ENCODE peak calls at places on chromosomes 13 and 19, in four cellular contexts. D is lung, C is small intestine, J is brain microvascular endothelial cell. B is an unnamed sample.

GRCh38 chr19:28737021-28737525 is 475.9 kb downstream of the UQCRFS1 start:
- DNase-seq in D (no peak), C (peak; percentile 49), J (peak; percentile 24), B (no peak)

GRCh38 chr19:57191141-57192063 is at the start of gene ZNF264:
- DNase-seq in D (peak; percentile 93), C (peak; percentile 87), J (peak; percentile 89), B (peak; percentile 83)

GRCh38 chr19:33470040-33470330 is 51.6 kb downstream of the PEPD start:
- DNase-seq in D (no peak), C (no peak), J (no peak), B (no peak)

GRCh38 chr19:18777156-18777724 is 13.9 kb downstream of the COMP start:
- DNase-seq in D (no peak), C (no peak), J (no peak), B (no peak)

GRCh38 chr19:4676955-4677731 is 7.0 kb upstream of the MYDGF start:
- DNase-seq in D (no peak), C (peak; percentile 20), J (peak; percentile 35), B (no peak)

GRCh38 chr19:49348305-49349188 is 13.3 kb downstream of the CD37 start:
- DNase-seq in D (no peak), C (no peak), J (no peak), B (no peak)

GRCh38 chr13:98143601-98144500 is 957 bp downstream of the FARP1 start:
- DNase-seq in D (no peak), C (no peak), J (no peak), B (no peak)

GRCh38 chr13:106212436-106213010 is 322.9 kb downstream of the EFNB2 start:
- DNase-seq in D (no peak), C (no peak), J (no peak), B (no peak)

GRCh38 chr19:6059996-6060599 is 50.2 kb downstream of the RFX2 start:
- DNase-seq in D (no peak), C (no peak), J (no peak), B (no peak)

GRCh38 chr13:59730026-59730425 is 433.7 kb downstream of the DIAPH3 start:
- DNase-seq in D (no peak), C (no peak), J (peak; percentile 29), B (no peak)

GRCh38 chr19:4374451-4375163 is 25.7 kb downstream of the SH3GL1 start:
- DNase-seq in D (peak; percentile 81), C (peak; percentile 82), J (peak; percentile 63), B (no peak)

GRCh38 chr13:74132768-74133656 is 1.2 kb downstream of the KLF12 start:
- DNase-seq in D (no peak), C (peak; percentile 15), J (no peak), B (no peak)

GRCh38 chr13:22176968-22177545 is 506.2 kb downstream of the FGF9 start:
- DNase-seq in D (no peak), C (no peak), J (no peak), B (no peak)

GRCh38 chr19:10544242-10544752 is 593 bp downstream of the ATG4D start:
- DNase-seq in D (peak; percentile 33), C (peak; percentile 84), J (no peak), B (no peak)

GRCh38 chr19:10546817-10547216 is 3.1 kb downstream of the ATG4D start:
- DNase-seq in D (no peak), C (no peak), J (no peak), B (no peak)

GRCh38 chr19:10543059-10543419 is 665 bp upstream of the ATG4D start:
- DNase-seq in D (no peak), C (no peak), J (no peak), B (no peak)

GRCh38 chr19:10543420-10544241 is at the start of gene ATG4D:
- DNase-seq in D (peak; percentile 91), C (peak; percentile 97), J (peak; percentile 35), B (no peak)

DNA sequence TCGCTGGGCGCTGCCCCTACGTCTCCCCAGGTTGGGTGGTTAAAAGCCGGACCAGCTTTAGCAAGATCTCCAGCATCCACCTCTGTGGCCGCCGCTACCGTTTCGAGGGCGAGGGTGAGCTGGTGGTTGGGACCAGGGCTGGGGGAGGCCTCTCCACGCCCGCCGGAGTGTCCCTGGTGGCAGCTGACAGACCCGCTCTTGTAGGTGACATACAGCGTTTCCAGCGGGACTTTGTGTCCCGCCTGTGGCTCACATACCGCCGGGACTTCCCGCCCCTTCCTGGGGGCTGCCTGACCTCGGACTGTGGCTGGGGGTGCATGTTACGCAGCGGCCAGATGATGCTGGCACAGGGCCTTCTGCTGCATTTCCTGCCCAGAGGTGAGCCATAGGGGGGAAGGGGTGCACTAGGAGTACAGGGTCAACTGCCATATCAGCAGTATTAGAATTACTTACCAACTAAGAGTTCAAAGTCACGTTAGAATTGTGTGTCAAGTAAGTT is 1.1 kb downstream of the ATG4D start:
- DNase-seq in D (no peak), C (peak; percentile 79), J (no peak), B (no peak)
- H3K27ac ChIP-seq in D (no peak overlapping the region), C (peak overlapping the region; percentile 91), J (no peak overlapping the region), B (peak overlapping the region; percentile 94)

DNA sequence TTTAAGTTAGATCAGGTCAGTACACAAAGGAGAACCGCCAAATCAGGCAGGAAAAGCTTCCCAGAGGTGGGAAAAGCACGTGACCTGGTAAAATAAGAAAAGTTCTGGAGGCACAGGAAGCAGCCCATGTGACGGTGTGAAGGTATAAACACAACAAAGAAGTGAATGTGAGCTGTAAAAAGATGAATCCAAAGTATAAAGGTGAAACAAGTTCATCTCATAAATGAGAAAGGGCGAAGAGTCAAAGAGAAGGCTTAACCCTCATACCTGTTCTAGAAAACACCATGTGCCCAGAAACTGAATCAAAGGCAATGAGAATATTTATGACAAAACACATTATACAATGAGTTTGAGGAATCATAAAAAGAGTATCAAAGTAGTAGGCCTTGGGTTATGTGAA is 47.0 kb downstream of the USP12 start:
- DNase-seq in D (no peak), C (peak; percentile 46), J (no peak), B (no peak)
- H3K4me3 ChIP-seq in D (no peak overlapping the region), C (no peak overlapping the region), J (no peak overlapping the region), B (no peak overlapping the region)

GRCh38 chr19:719636-720377 is 11.1 kb downstream of the PALM start:
- DNase-seq in D (no peak), C (no peak), J (no peak), B (no peak)

GRCh38 chr19:718251-719024 is 9.7 kb downstream of the PALM start:
- DNase-seq in D (no peak), C (no peak), J (no peak), B (no peak)

GRCh38 chr19:711224-711623 is 2.5 kb downstream of the PALM start:
- DNase-seq in D (no peak), C (no peak), J (no peak), B (no peak)

GRCh38 chr19:719081-719512 is 10.4 kb downstream of the PALM start:
- DNase-seq in D (no peak), C (no peak), J (no peak), B (no peak)

DNA sequence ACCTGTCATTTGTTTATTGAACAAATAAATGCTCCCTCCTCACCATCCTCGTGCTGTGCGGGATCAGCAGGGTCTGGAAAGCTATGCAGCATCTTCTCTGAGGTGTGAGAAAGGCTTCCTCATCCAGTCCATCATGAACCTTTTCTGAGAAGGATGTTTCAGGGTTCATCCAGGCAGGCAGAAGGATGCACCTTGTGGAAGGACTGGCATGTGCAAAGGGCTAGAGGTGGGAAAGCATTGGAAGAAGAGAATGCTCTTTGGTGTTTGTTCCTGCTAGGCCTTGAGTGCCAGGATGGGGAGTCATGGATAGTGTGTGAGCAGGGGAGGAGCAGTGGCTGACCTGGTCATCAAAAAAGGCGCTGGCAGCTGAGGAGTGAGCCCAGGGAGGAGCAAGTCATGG is 6.6 kb downstream of the PALM start:
- DNase-seq in D (no peak), C (no peak), J (no peak), B (no peak)
- H3K36me3 ChIP-seq in D (no peaks in the 10 kb centered on the region), C (no peaks in the 10 kb centered on the region), J (no peaks in the 10 kb centered on the region), B (no peaks in the 10 kb centered on the region)

DNA sequence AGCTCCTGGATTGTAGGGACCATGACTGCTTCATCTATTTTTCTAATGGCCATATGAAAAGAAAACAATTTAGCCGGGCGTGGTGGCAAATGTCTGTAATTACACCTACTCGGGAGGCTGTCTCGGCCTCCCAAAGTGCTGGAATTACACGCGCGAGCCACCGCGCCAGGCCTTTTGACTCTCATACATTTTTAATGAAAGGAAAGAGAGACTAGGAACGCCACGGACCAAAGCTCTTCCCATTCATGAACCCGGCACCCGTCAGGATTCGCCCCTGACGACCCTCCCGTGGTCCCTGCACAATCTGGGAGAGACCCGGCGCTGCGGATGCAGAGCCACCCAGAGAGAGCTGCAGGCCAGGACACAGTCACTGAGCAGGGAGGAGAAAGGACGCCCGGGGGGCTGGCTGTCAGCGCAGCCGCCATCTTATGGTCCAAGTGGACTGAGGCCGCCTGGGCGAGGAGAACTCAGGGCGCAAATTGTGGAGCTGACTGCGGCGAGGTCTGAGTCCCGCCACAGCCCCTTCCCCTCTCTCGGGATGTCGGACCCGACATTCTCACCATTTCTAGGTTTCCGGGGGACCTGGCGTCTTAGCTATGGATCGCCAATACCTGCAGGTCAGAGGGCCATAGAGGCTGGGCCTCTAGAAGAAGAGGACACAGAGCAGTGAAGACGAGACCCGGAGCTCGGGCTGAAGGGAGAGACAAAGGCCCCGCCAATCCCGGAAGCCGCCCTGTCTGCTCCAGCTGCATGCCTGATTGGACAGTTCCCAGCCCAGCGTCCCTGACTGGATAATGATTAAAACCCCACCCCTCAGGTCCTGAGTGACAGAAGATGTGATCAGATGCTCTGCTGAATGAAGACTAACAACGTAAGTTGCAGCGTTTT is at the start of gene ZNF681:
- DNase-seq in D (peak; percentile 91), C (peak; percentile 82), J (peak; percentile 95), B (no peak)
- H3K27ac ChIP-seq in D (peak within 1 kb of the TSS; percentile 77), C (peak within 1 kb of the TSS; percentile 21), J (peak within 1 kb of the TSS; percentile 66), B (peak within 1 kb of the TSS; percentile 66)

DNA sequence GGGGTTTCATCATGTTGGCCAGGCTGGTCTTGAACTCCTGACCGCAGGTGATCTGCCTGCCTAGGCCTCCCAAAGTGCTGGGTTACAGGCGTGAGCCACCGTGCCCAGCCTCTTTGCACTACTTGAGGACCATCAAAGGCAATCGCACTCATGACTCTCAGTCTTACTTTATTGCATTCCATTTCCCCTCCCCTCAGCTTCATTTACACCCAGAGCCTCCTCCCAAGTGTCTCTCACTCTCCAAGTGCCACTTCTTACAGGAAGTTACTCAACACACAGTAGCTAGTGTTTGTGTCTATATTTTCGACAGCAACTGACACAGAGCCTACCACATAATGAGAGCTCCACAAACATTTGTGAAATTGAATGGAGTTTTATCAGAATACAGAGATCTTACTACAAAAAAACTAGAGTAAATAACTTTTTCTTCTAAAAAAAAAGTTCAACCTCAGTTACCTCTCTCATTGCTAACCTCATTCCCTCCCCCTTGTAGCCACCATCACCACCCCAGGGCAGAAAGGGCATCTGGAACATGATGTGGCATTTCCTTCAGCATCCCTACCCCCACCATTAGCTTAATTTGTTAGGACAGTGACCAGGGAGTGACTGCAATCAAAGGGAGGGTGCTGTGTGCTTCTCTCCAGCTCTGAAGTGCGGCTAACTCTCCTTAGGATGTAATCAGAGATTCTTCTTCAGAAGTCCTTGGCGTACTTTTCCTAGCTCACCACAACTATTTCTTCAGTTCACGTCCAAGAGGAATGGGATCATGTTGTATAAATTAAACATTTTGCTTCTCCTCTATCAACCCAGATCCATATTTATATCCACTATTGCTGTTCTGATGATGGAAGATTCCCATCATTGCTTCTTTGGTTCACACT is 17.0 kb upstream of the RUBCNL start:
- DNase-seq in D (peak; percentile 44), C (no peak), J (no peak), B (no peak)
- H3K4me3 ChIP-seq in D (no peak overlapping the region), C (no peak overlapping the region), J (no peak overlapping the region), B (no peak overlapping the region)

GRCh38 chr13:82674546-82674945 is 1207.7 kb downstream of the SLITRK1 start:
- DNase-seq in D (no peak), C (no peak), J (no peak), B (no peak)

GRCh38 chr13:82672248-82672647 is 1210.0 kb downstream of the SLITRK1 start:
- DNase-seq in D (no peak), C (no peak), J (no peak), B (no peak)

GRCh38 chr13:82675024-82675423 is 1207.2 kb downstream of the SLITRK1 start:
- DNase-seq in D (no peak), C (no peak), J (no peak), B (no peak)

GRCh38 chr13:82681535-82681934 is 1200.7 kb downstream of the SLITRK1 start:
- DNase-seq in D (no peak), C (no peak), J (no peak), B (no peak)

GRCh38 chr13:82678052-82678451 is 1204.2 kb downstream of the SLITRK1 start:
- DNase-seq in D (no peak), C (no peak), J (no peak), B (no peak)
- H3K36me3 ChIP-seq in D (no peaks in the 10 kb centered on the region), C (no peaks in the 10 kb centered on the region), J (no peaks in the 10 kb centered on the region), B (no peaks in the 10 kb centered on the region)

B was measured in vagina.